ENCODE peak calls at places on chromosomes 12 and 14, in nine cellular contexts. One of them, this sample, is unnamed.

GRCh38 chr12:131894981-131895639 is 688 bp downstream of the ULK1 start:
- DNase-seq in GM12878: no peak
- DNase-seq in pancreas: peak; percentile 84
- DNase-seq in tibial artery: peak; percentile 74
- DNase-seq in lung: no peak
- DNase-seq in heart right ventricle: no peak
- DNase-seq in adrenal gland: no peak
- DNase-seq in left lung: peak; percentile 80
- DNase-seq in fibroblast of lung: no peak
- DNase-seq in this sample: no peak

GRCh38 chr14:32565256-32565655 is 236.2 kb downstream of the AKAP6 start:
- DNase-seq in heart right ventricle: no peak
- DNase-seq in tibial artery: no peak
- DNase-seq in lung: no peak
- DNase-seq in fibroblast of lung: no peak
- DNase-seq in left lung: no peak
- DNase-seq in adrenal gland: no peak
- DNase-seq in GM12878: no peak
- DNase-seq in pancreas: no peak
- DNase-seq in this sample: no peak

GRCh38 chr14:26255213-26255612 is 342.6 kb downstream of the NOVA1 start:
- DNase-seq in pancreas: no peak
- DNase-seq in fibroblast of lung: peak; percentile 61
- DNase-seq in adrenal gland: no peak
- DNase-seq in GM12878: no peak
- DNase-seq in tibial artery: no peak
- DNase-seq in left lung: no peak
- DNase-seq in heart right ventricle: no peak
- DNase-seq in lung: no peak
- DNase-seq in this sample: no peak

GRCh38 chr12:70648831-70649230 is 11.6 kb upstream of the PTPRB start:
- DNase-seq in heart right ventricle: no peak
- DNase-seq in lung: no peak
- DNase-seq in pancreas: no peak
- DNase-seq in adrenal gland: no peak
- DNase-seq in fibroblast of lung: peak; percentile 67
- DNase-seq in GM12878: no peak
- DNase-seq in left lung: no peak
- DNase-seq in tibial artery: no peak
- DNase-seq in this sample: no peak

GRCh38 chr12:57815177-57816000 is 3.1 kb downstream of the AVIL start:
- DNase-seq in tibial artery: peak; percentile 65
- DNase-seq in pancreas: no peak
- DNase-seq in left lung: no peak
- DNase-seq in lung: no peak
- DNase-seq in heart right ventricle: no peak
- DNase-seq in GM12878: no peak
- DNase-seq in adrenal gland: no peak
- DNase-seq in fibroblast of lung: no peak
- DNase-seq in this sample: no peak

GRCh38 chr14:81401420-81402122 is 1.4 kb upstream of the STON2 start:
- DNase-seq in tibial artery: no peak
- DNase-seq in GM12878: no peak
- DNase-seq in fibroblast of lung: peak; percentile 96
- DNase-seq in pancreas: no peak
- DNase-seq in heart right ventricle: no peak
- DNase-seq in adrenal gland: no peak
- DNase-seq in lung: no peak
- DNase-seq in left lung: no peak
- DNase-seq in this sample: no peak

GRCh38 chr12:131448254-131448795 is 262.6 kb upstream of the SFSWAP start:
- DNase-seq in pancreas: no peak
- DNase-seq in fibroblast of lung: no peak
- DNase-seq in GM12878: no peak
- DNase-seq in heart right ventricle: no peak
- DNase-seq in left lung: peak; percentile 54
- DNase-seq in tibial artery: no peak
- DNase-seq in adrenal gland: no peak
- DNase-seq in lung: no peak
- DNase-seq in this sample: no peak

GRCh38 chr12:82660541-82661325 is 26.0 kb upstream of the TMTC2 start:
- DNase-seq in pancreas: no peak
- DNase-seq in adrenal gland: no peak
- DNase-seq in heart right ventricle: no peak
- DNase-seq in tibial artery: no peak
- DNase-seq in left lung: no peak
- DNase-seq in fibroblast of lung: peak; percentile 22
- DNase-seq in lung: no peak
- DNase-seq in GM12878: no peak
- DNase-seq in this sample: no peak

GRCh38 chr14:78997811-78998210 is 827.6 kb downstream of the NRXN3 start:
- DNase-seq in lung: no peak
- DNase-seq in tibial artery: no peak
- DNase-seq in adrenal gland: peak; percentile 10
- DNase-seq in pancreas: no peak
- DNase-seq in GM12878: no peak
- DNase-seq in fibroblast of lung: peak; percentile 52
- DNase-seq in heart right ventricle: no peak
- DNase-seq in left lung: no peak
- DNase-seq in this sample: no peak

GRCh38 chr14:99286761-99287160 is 14.8 kb upstream of the BCL11B start:
- DNase-seq in GM12878: peak; percentile 23
- DNase-seq in heart right ventricle: no peak
- DNase-seq in fibroblast of lung: no peak
- DNase-seq in left lung: no peak
- DNase-seq in lung: no peak
- DNase-seq in pancreas: no peak
- DNase-seq in adrenal gland: no peak
- DNase-seq in tibial artery: no peak
- DNase-seq in this sample: no peak

GRCh38 chr14:87712386-87713113 is 280.4 kb downstream of the GALC start:
- DNase-seq in tibial artery: no peak
- DNase-seq in heart right ventricle: no peak
- DNase-seq in lung: no peak
- DNase-seq in adrenal gland: no peak
- DNase-seq in left lung: no peak
- DNase-seq in pancreas: no peak
- DNase-seq in fibroblast of lung: no peak
- DNase-seq in GM12878: no peak
- DNase-seq in this sample: no peak

GRCh38 chr12:114767081-114767480 is 83.1 kb upstream of the TBX3 start:
- DNase-seq in heart right ventricle: no peak
- DNase-seq in lung: no peak
- DNase-seq in left lung: no peak
- DNase-seq in pancreas: no peak
- DNase-seq in tibial artery: no peak
- DNase-seq in GM12878: no peak
- DNase-seq in adrenal gland: no peak
- DNase-seq in fibroblast of lung: no peak
- DNase-seq in this sample: no peak

GRCh38 chr12:15220451-15220850 is 766 bp downstream of the RERG start:
- DNase-seq in fibroblast of lung: no peak
- DNase-seq in pancreas: no peak
- DNase-seq in tibial artery: no peak
- DNase-seq in lung: no peak
- DNase-seq in heart right ventricle: no peak
- DNase-seq in adrenal gland: peak; percentile 36
- DNase-seq in left lung: no peak
- DNase-seq in GM12878: no peak
- DNase-seq in this sample: no peak

GRCh38 chr14:83702619-83703018 is 1827.3 kb upstream of the FLRT2 start:
- DNase-seq in tibial artery: no peak
- DNase-seq in left lung: no peak
- DNase-seq in fibroblast of lung: no peak
- DNase-seq in pancreas: no peak
- DNase-seq in heart right ventricle: no peak
- DNase-seq in lung: no peak
- DNase-seq in adrenal gland: no peak
- DNase-seq in GM12878: no peak
- DNase-seq in this sample: no peak

GRCh38 chr12:12653922-12654321 is 42.1 kb downstream of the GPR19 start:
- DNase-seq in left lung: no peak
- DNase-seq in adrenal gland: no peak
- DNase-seq in fibroblast of lung: no peak
- DNase-seq in GM12878: no peak
- DNase-seq in pancreas: no peak
- DNase-seq in tibial artery: no peak
- DNase-seq in heart right ventricle: no peak
- DNase-seq in lung: no peak
- DNase-seq in this sample: no peak

GRCh38 chr12:117321572-117321971 is 39.9 kb downstream of the NOS1 start:
- DNase-seq in heart right ventricle: no peak
- DNase-seq in pancreas: no peak
- DNase-seq in GM12878: no peak
- DNase-seq in fibroblast of lung: no peak
- DNase-seq in left lung: no peak
- DNase-seq in lung: no peak
- DNase-seq in tibial artery: no peak
- DNase-seq in adrenal gland: no peak
- DNase-seq in this sample: no peak

GRCh38 chr12:101235686-101236085 is 25.6 kb upstream of the SLC5A8 start:
- DNase-seq in lung: no peak
- DNase-seq in GM12878: no peak
- DNase-seq in adrenal gland: no peak
- DNase-seq in fibroblast of lung: no peak
- DNase-seq in heart right ventricle: no peak
- DNase-seq in tibial artery: no peak
- DNase-seq in pancreas: no peak
- DNase-seq in left lung: no peak
- DNase-seq in this sample: no peak

GRCh38 chr12:131090254-131091210 is 136.8 kb downstream of the ADGRD1 start:
- DNase-seq in left lung: no peak
- DNase-seq in tibial artery: no peak
- DNase-seq in fibroblast of lung: no peak
- DNase-seq in adrenal gland: no peak
- DNase-seq in pancreas: no peak
- DNase-seq in lung: no peak
- DNase-seq in heart right ventricle: no peak
- DNase-seq in GM12878: no peak
- DNase-seq in this sample: no peak

GRCh38 chr14:89690139-89690538 is 264.4 kb downstream of the EFCAB11 start:
- DNase-seq in tibial artery: no peak
- DNase-seq in lung: no peak
- DNase-seq in fibroblast of lung: no peak
- DNase-seq in adrenal gland: no peak
- DNase-seq in pancreas: no peak
- DNase-seq in left lung: no peak
- DNase-seq in heart right ventricle: no peak
- DNase-seq in GM12878: no peak
- DNase-seq in this sample: no peak

GRCh38 chr12:25208554-25208953 is 13.5 kb downstream of the ETFRF1 start:
- DNase-seq in heart right ventricle: no peak
- DNase-seq in pancreas: no peak
- DNase-seq in lung: no peak
- DNase-seq in fibroblast of lung: no peak
- DNase-seq in adrenal gland: no peak
- DNase-seq in GM12878: no peak
- DNase-seq in tibial artery: no peak
- DNase-seq in left lung: no peak
- DNase-seq in this sample: no peak

GRCh38 chr12:111886662-111887545 is 44.9 kb downstream of the MAPKAPK5 start:
- DNase-seq in heart right ventricle: no peak
- DNase-seq in GM12878: no peak
- DNase-seq in pancreas: no peak
- DNase-seq in lung: no peak
- DNase-seq in fibroblast of lung: no peak
- DNase-seq in tibial artery: no peak
- DNase-seq in adrenal gland: no peak
- DNase-seq in left lung: no peak
- DNase-seq in this sample: no peak

GRCh38 chr12:45974171-45974719 is 16.1 kb downstream of the SCAF11 start:
- DNase-seq in pancreas: no peak
- DNase-seq in tibial artery: no peak
- DNase-seq in lung: no peak
- DNase-seq in adrenal gland: no peak
- DNase-seq in fibroblast of lung: no peak
- DNase-seq in GM12878: no peak
- DNase-seq in heart right ventricle: no peak
- DNase-seq in left lung: no peak
- DNase-seq in this sample: no peak
- H3K4me1 ChIP-seq in pancreas: peaks cover 18% of the 10 kb centered on the region
- H3K4me1 ChIP-seq in tibial artery: peaks cover 95% of the 10 kb centered on the region
- H3K4me1 ChIP-seq in lung: peaks cover 50% of the 10 kb centered on the region
- H3K4me1 ChIP-seq in adrenal gland: peaks cover 65% of the 10 kb centered on the region
- H3K4me1 ChIP-seq in fibroblast of lung: peaks cover under 1% of the 10 kb centered on the region
- H3K4me1 ChIP-seq in GM12878: peaks cover 3% of the 10 kb centered on the region
- H3K4me1 ChIP-seq in heart right ventricle: peaks cover 95% of the 10 kb centered on the region
- H3K4me1 ChIP-seq in left lung: no peaks in the 10 kb centered on the region
- H3K4me1 ChIP-seq in this sample: no peaks in the 10 kb centered on the region

GRCh38 chr14:45364565-45364964 is 111.6 kb upstream of the MIS18BP1 start:
- DNase-seq in heart right ventricle: no peak
- DNase-seq in GM12878: no peak
- DNase-seq in pancreas: no peak
- DNase-seq in tibial artery: no peak
- DNase-seq in adrenal gland: no peak
- DNase-seq in fibroblast of lung: no peak
- DNase-seq in left lung: no peak
- DNase-seq in lung: no peak
- DNase-seq in this sample: no peak
- TF ChIP-seq CTCF in heart right ventricle: no peak
- TF ChIP-seq CTCF in GM12878: no peak
- TF ChIP-seq CTCF in pancreas: no peak
- TF ChIP-seq CTCF in tibial artery: no peak
- TF ChIP-seq CTCF in adrenal gland: no peak
- TF ChIP-seq CTCF in fibroblast of lung: no peak
- TF ChIP-seq CTCF in left lung: no peak
- TF ChIP-seq CTCF in lung: no peak
- TF ChIP-seq CTCF in this sample: no peak

GRCh38 chr14:100715803-100716202 is 10.9 kb upstream of the DLK1 start:
- DNase-seq in fibroblast of lung: no peak
- DNase-seq in GM12878: no peak
- DNase-seq in heart right ventricle: no peak
- DNase-seq in left lung: no peak
- DNase-seq in tibial artery: no peak
- DNase-seq in adrenal gland: no peak
- DNase-seq in pancreas: no peak
- DNase-seq in lung: no peak
- DNase-seq in this sample: no peak
- H3K27me3 ChIP-seq in fibroblast of lung: no peaks in the 10 kb centered on the region
- H3K27me3 ChIP-seq in GM12878: peaks cover 9% of the 10 kb centered on the region
- H3K27me3 ChIP-seq in heart right ventricle: peaks cover 35% of the 10 kb centered on the region
- H3K27me3 ChIP-seq in left lung: no peaks in the 10 kb centered on the region
- H3K27me3 ChIP-seq in tibial artery: peaks cover 77% of the 10 kb centered on the region
- H3K27me3 ChIP-seq in adrenal gland: no peaks in the 10 kb centered on the region
- H3K27me3 ChIP-seq in pancreas: no peaks in the 10 kb centered on the region
- H3K27me3 ChIP-seq in lung: no peaks in the 10 kb centered on the region
- H3K27me3 ChIP-seq in this sample: peaks cover 18% of the 10 kb centered on the region

DNA sequence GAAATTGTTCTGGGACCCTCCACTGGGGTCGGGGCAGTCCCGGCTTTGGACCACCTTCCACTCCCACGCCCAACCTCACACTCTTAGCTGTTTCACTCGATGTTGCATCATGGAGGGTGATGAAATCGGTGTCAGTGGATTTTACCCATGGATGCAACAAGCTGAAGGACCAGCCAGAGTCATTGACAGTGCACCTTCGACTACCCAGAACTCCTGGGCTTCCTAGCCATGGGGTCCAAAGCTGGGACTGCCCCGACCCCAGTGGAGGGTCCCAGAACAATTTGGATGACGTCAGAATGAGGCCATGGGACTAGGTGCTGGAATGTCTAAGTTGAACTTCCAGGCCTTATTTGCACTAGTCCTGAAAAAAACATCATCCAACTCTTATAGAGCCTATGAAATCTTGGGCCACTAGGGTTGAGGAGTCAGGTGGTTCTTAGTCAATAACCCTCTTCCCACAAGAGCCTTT is 897 bp upstream of the IL23A start:
- DNase-seq in GM12878: no peak
- DNase-seq in heart right ventricle: no peak
- DNase-seq in lung: no peak
- DNase-seq in pancreas: no peak
- DNase-seq in left lung: no peak
- DNase-seq in tibial artery: no peak
- DNase-seq in fibroblast of lung: no peak
- DNase-seq in adrenal gland: no peak
- DNase-seq in this sample: no peak
- H3K4me1 ChIP-seq in GM12878: peaks cover 26% of the 10 kb centered on the region
- H3K4me1 ChIP-seq in heart right ventricle: peaks cover 13% of the 10 kb centered on the region
- H3K4me1 ChIP-seq in lung: no peaks in the 10 kb centered on the region
- H3K4me1 ChIP-seq in pancreas: peaks cover 2% of the 10 kb centered on the region
- H3K4me1 ChIP-seq in left lung: no peaks in the 10 kb centered on the region
- H3K4me1 ChIP-seq in tibial artery: peaks cover 6% of the 10 kb centered on the region
- H3K4me1 ChIP-seq in fibroblast of lung: peaks cover 9% of the 10 kb centered on the region
- H3K4me1 ChIP-seq in adrenal gland: peaks cover 16% of the 10 kb centered on the region
- H3K4me1 ChIP-seq in this sample: no peaks in the 10 kb centered on the region

This sample was measured in breast epithelium.